ENCODE peak calls at places on chromosome 16, in eight cellular contexts. I is stimulated activated naive CD4-positive, alpha-beta T cell; F is GF-D8; W is amygdala; L is cerebellar cortex; C is anterior cingulate cortex; S is NCI-H2029; M is skeletal muscle cell. H is an unnamed sample.

GRCh38 chr16:79982862-79983261 is 382.3 kb upstream of the MAF start:
- DNase-seq in I (no peak), F (no peak), W (no peak), L (no peak), C (no peak), S (no peak), M (no peak), H (no peak)

GRCh38 chr16:89815639-89816348 is 653 bp downstream of the FANCA start:
- DNase-seq in I (no peak), F (peak; percentile 4), W (no peak), L (no peak), C (no peak), S (no peak), M (no peak), H (no peak)

GRCh38 chr16:78376452-78376851 is 277.0 kb downstream of the WWOX start:
- DNase-seq in I (no peak), F (no peak), W (no peak), L (no peak), C (no peak), S (no peak), M (no peak), H (no peak)

GRCh38 chr16:21208429-21208828 is 2.9 kb downstream of the ZP2 start:
- DNase-seq in I (no peak), F (no peak), W (no peak), L (no peak), C (no peak), S (peak; percentile 50), M (no peak), H (no peak)

GRCh38 chr16:10153993-10154788 is 28.0 kb downstream of the GRIN2A start:
- DNase-seq in I (no peak), F (no peak), W (no peak), L (no peak), C (no peak), S (no peak), M (no peak), H (no peak)

GRCh38 chr16:610513-611381 is 20.0 kb upstream of the WFIKKN1 start:
- DNase-seq in I (peak; percentile 35), F (no peak), W (peak; percentile 25), L (peak; percentile 69), C (no peak), S (peak; percentile 24), M (no peak), H (no peak)

GRCh38 chr16:1265090-1265630 is 9.3 kb downstream of the TPSD1 start:
- DNase-seq in I (no peak), F (no peak), W (no peak), L (no peak), C (no peak), S (no peak), M (no peak), H (no peak)

GRCh38 chr16:46573008-46573833 is 48.0 kb downstream of the SHCBP1 start:
- DNase-seq in I (no peak), F (peak; percentile 7), W (no peak), L (no peak), C (no peak), S (no peak), M (peak; percentile 8), H (peak; percentile 12)

GRCh38 chr16:24255446-24256352 is at the start of gene CACNG3:
- DNase-seq in I (peak; percentile 32), F (no peak), W (peak; percentile 19), L (no peak), C (no peak), S (no peak), M (no peak), H (no peak)

GRCh38 chr16:80065565-80065964 is 465.0 kb upstream of the MAF start:
- DNase-seq in I (no peak), F (no peak), W (no peak), L (no peak), C (no peak), S (no peak), M (no peak), H (no peak)

GRCh38 chr16:1984347-1985225 is 593 bp downstream of the GFER start:
- DNase-seq in I (peak; percentile 45), F (no peak), W (no peak), L (no peak), C (no peak), S (no peak), M (no peak), H (no peak)

GRCh38 chr16:61780161-61780560 is 256.1 kb downstream of the CDH8 start:
- DNase-seq in I (no peak), F (no peak), W (no peak), L (no peak), C (no peak), S (no peak), M (no peak), H (no peak)

GRCh38 chr16:66278604-66279262 is 87.8 kb upstream of the CDH5 start:
- DNase-seq in I (no peak), F (no peak), W (no peak), L (no peak), C (no peak), S (peak; percentile 29), M (no peak), H (no peak)

GRCh38 chr16:4679854-4680636 is 13.3 kb upstream of the NUDT16L1 start:
- DNase-seq in I (no peak), F (peak; percentile 94), W (no peak), L (peak; percentile 67), C (no peak), S (peak; percentile 31), M (no peak), H (no peak)

GRCh38 chr16:24577167-24577566 is 37.8 kb downstream of the RBBP6 start:
- DNase-seq in I (no peak), F (no peak), W (no peak), L (no peak), C (no peak), S (no peak), M (no peak), H (no peak)

GRCh38 chr16:83847371-83848225 is 39.8 kb downstream of the HSBP1 start:
- DNase-seq in I (no peak), F (peak; percentile 71), W (no peak), L (no peak), C (no peak), S (no peak), M (no peak), H (no peak)

GRCh38 chr16:89953671-89954406 is 5.3 kb downstream of the DEF8 start:
- DNase-seq in I (no peak), F (no peak), W (no peak), L (no peak), C (no peak), S (no peak), M (no peak), H (no peak)

GRCh38 chr16:80347900-80348299 is 192.9 kb upstream of the DYNLRB2 start:
- DNase-seq in I (no peak), F (no peak), W (peak; percentile 33), L (no peak), C (peak; percentile 29), S (peak; percentile 18), M (no peak), H (no peak)

GRCh38 chr16:49630783-49631182 is 225.1 kb downstream of the ZNF423 start:
- DNase-seq in I (no peak), F (no peak), W (no peak), L (no peak), C (no peak), S (no peak), M (no peak), H (no peak)

GRCh38 chr16:29876578-29877249 is 13.7 kb upstream of the CDIPT start:
- DNase-seq in I (peak; percentile 17), F (no peak), W (no peak), L (no peak), C (no peak), S (no peak), M (no peak), H (no peak)

GRCh38 chr16:81889896-81890634 is 111.0 kb downstream of the PLCG2 start:
- DNase-seq in I (peak; percentile 33), F (peak; percentile 40), W (peak; percentile 13), L (peak; percentile 55), C (no peak), S (peak; percentile 7), M (peak; percentile 18), H (peak; percentile 31)

GRCh38 chr16:76201385-76201784 is 75.8 kb upstream of the CNTNAP4 start:
- DNase-seq in I (no peak), F (no peak), W (no peak), L (no peak), C (no peak), S (no peak), M (no peak), H (no peak)

GRCh38 chr16:23847938-23848337 is 12.2 kb downstream of the PRKCB start:
- DNase-seq in I (peak; percentile 62), F (no peak), W (no peak), L (no peak), C (no peak), S (no peak), M (no peak), H (no peak)

GRCh38 chr16:2786826-2787151 is 571 bp downstream of the PRSS33 start:
- DNase-seq in I (no peak), F (no peak), W (no peak), L (no peak), C (no peak), S (no peak), M (no peak), H (no peak)

GRCh38 chr16:86584726-86585721 is 6.7 kb downstream of the FOXL1 start:
- DNase-seq in I (no peak), F (no peak), W (no peak), L (no peak), C (no peak), S (peak; percentile 30), M (no peak), H (no peak)

GRCh38 chr16:717651-718245 is 2.8 kb downstream of the METRN start:
- DNase-seq in I (no peak), F (no peak), W (no peak), L (no peak), C (no peak), S (no peak), M (no peak), H (no peak)

GRCh38 chr16:71426069-71426879 is 15.6 kb downstream of the TLE7 start:
- DNase-seq in I (no peak), F (no peak), W (no peak), L (peak; percentile 90), C (no peak), S (no peak), M (peak; percentile 38), H (peak; percentile 37)

GRCh38 chr16:27639588-27640276 is 89.8 kb downstream of the KATNIP start:
- DNase-seq in I (no peak), F (peak; percentile 10), W (peak; percentile 33), L (peak; percentile 67), C (no peak), S (no peak), M (peak; percentile 12), H (peak; percentile 10)